ENCODE peak calls at places on chromosomes 12 and 14, in eight cellular contexts. B, N, P, L, M, G, I and O are unnamed samples. For H3K36me3, the result is how much of the 10 kb centered on the place peaks cover.

GRCh38 chr12:106585862-106586534 is 3.2 kb downstream of the RFX4 start:
- DNase-seq in B (no peak), N (no peak), P (no peak), L (no peak), M (no peak), G (peak), I (no peak), O (no peak)

GRCh38 chr12:49476091-49476490 is 62.7 kb upstream of the KCNH3 start:
- DNase-seq in B (no peak), N (no peak), P (no peak), L (no peak), M (no peak), G (no peak), I (no peak), O (no peak)

GRCh38 chr14:100383727-100384158 is 60.6 kb downstream of the SLC25A47 start:
- DNase-seq in B (peak), N (peak), P (peak), L (peak), M (peak), G (peak), I (peak), O (peak)

GRCh38 chr12:6347367-6348338 is 5.8 kb upstream of the TNFRSF1A start:
- DNase-seq in B (peak), N (peak), P (peak), L (no peak), M (peak), G (no peak), I (peak), O (peak)

GRCh38 chr12:87368259-87368658 is 660.9 kb downstream of the C12orf50 start:
- DNase-seq in B (no peak), N (no peak), P (no peak), L (no peak), M (no peak), G (no peak), I (no peak), O (no peak)

GRCh38 chr12:5328669-5329068 is 103.2 kb upstream of the NTF3 start:
- DNase-seq in B (no peak), N (no peak), P (no peak), L (no peak), M (no peak), G (no peak), I (no peak), O (no peak)

GRCh38 chr14:61247935-61248334 is 33.2 kb downstream of the TMEM30B start:
- DNase-seq in B (no peak), N (no peak), P (no peak), L (peak), M (no peak), G (no peak), I (peak), O (no peak)

GRCh38 chr12:17528394-17528793 is 561.6 kb downstream of the RERGL start:
- DNase-seq in B (no peak), N (no peak), P (no peak), L (no peak), M (no peak), G (no peak), I (no peak), O (no peak)

GRCh38 chr14:69569859-69570258 is 4.8 kb downstream of the CCDC177 start:
- DNase-seq in B (no peak), N (no peak), P (no peak), L (no peak), M (no peak), G (no peak), I (no peak), O (no peak)

GRCh38 chr14:20873370-20874177 is 17.6 kb upstream of the RNASE3 start:
- DNase-seq in B (peak), N (peak), P (peak), L (peak), M (peak), G (peak), I (peak), O (peak)

GRCh38 chr12:48189331-48190125 is 6.1 kb downstream of the CCDC184 start:
- DNase-seq in B (peak), N (no peak), P (peak), L (peak), M (peak), G (peak), I (peak), O (peak)

GRCh38 chr14:91484186-91484585 is 25.9 kb downstream of the PPP4R3A start:
- DNase-seq in B (no peak), N (no peak), P (no peak), L (no peak), M (no peak), G (no peak), I (no peak), O (no peak)

GRCh38 chr12:132955094-132955932 is 793 bp downstream of the ZNF605 start:
- DNase-seq in B (peak), N (peak), P (peak), L (peak), M (peak), G (peak), I (peak), O (peak)

GRCh38 chr12:115944851-115945496 is 332.5 kb downstream of the MED13L start:
- DNase-seq in B (no peak), N (peak), P (peak), L (no peak), M (no peak), G (no peak), I (no peak), O (no peak)

GRCh38 chr14:30349515-30349914 is 209.4 kb upstream of the G2E3 start:
- DNase-seq in B (no peak), N (no peak), P (no peak), L (no peak), M (no peak), G (peak), I (no peak), O (no peak)

GRCh38 chr12:119180380-119181040 is 1.8 kb downstream of the HSPB8 start:
- DNase-seq in B (peak), N (no peak), P (no peak), L (peak), M (peak), G (peak), I (peak), O (no peak)

GRCh38 chr14:100994082-100994481 is 90.6 kb upstream of the RTL1 start:
- DNase-seq in B (no peak), N (no peak), P (no peak), L (peak), M (no peak), G (no peak), I (peak), O (no peak)

GRCh38 chr12:93824514-93825500 is 147.6 kb downstream of the CRADD start:
- DNase-seq in B (no peak), N (no peak), P (no peak), L (peak), M (no peak), G (peak), I (peak), O (no peak)

GRCh38 chr12:89544730-89545184 is 18.9 kb upstream of the POC1B start:
- DNase-seq in B (peak), N (peak), P (peak), L (peak), M (peak), G (peak), I (no peak), O (peak)

GRCh38 chr14:53571990-53572389 is 384.6 kb downstream of the BMP4 start:
- DNase-seq in B (peak), N (no peak), P (no peak), L (no peak), M (no peak), G (peak), I (peak), O (no peak)

GRCh38 chr12:94938583-94938982 is 64.9 kb downstream of the NDUFA12 start:
- DNase-seq in B (no peak), N (no peak), P (no peak), L (no peak), M (no peak), G (no peak), I (no peak), O (no peak)

GRCh38 chr12:104750061-104750460 is 208.0 kb downstream of the SLC41A2 start:
- DNase-seq in B (no peak), N (no peak), P (no peak), L (peak), M (no peak), G (no peak), I (peak), O (no peak)

DNA sequence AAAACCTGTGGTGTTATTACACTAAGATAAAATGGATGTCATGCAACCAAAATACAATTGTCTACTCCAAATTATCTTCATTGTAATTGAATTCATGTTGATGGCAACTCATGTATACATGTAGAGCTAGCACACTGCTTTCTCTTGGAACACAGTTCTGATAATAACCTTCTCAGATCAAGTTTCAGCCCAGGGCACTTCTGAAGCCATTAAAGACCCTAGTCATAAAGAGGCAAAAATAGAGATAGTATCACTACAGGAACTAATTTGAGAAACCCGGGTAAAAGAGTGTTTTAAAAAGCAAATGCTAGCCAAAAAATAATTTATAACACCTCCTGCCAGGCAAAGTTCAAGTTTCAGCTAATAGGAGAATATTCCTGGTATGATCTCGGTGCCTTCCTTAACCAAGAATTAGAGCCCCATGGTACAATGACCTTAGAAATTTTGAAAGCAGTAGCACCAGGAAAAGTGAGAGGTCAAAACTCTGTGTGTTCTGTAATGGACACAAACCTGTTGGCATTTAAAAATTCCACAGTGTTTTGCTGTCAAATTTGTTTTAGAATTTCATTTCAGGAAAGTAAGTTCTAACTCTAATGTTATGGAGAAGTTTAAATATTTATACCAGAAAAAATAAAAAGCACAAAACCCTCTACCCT is 105.0 kb upstream of the FRMD6 start:
- DNase-seq in B (no peak), N (no peak), P (no peak), L (no peak), M (no peak), G (peak), I (no peak), O (no peak)
- H3K27ac ChIP-seq in B (peak), N (peak), P (no peak), L (peak), M (peak), G (peak), I (peak), O (peak)

GRCh38 chr12:53461059-53461458 is 9.2 kb downstream of the PCBP2 start:
- DNase-seq in B (no peak), N (no peak), P (no peak), L (no peak), M (no peak), G (peak), I (no peak), O (peak)
- H3K36me3 ChIP-seq in B (under half), N (half or more), P (half or more), L (half or more), M (half or more), G (half or more), I (half or more), O (half or more)

GRCh38 chr14:106287506-106287905 is 761.1 kb downstream of the TMEM121 start:
- DNase-seq in B (no peak), N (no peak), P (no peak), L (no peak), M (no peak), G (no peak), I (no peak), O (no peak)

GRCh38 chr14:106291626-106292025 is 765.2 kb downstream of the TMEM121 start:
- DNase-seq in B (no peak), N (no peak), P (no peak), L (no peak), M (no peak), G (no peak), I (no peak), O (no peak)

DNA sequence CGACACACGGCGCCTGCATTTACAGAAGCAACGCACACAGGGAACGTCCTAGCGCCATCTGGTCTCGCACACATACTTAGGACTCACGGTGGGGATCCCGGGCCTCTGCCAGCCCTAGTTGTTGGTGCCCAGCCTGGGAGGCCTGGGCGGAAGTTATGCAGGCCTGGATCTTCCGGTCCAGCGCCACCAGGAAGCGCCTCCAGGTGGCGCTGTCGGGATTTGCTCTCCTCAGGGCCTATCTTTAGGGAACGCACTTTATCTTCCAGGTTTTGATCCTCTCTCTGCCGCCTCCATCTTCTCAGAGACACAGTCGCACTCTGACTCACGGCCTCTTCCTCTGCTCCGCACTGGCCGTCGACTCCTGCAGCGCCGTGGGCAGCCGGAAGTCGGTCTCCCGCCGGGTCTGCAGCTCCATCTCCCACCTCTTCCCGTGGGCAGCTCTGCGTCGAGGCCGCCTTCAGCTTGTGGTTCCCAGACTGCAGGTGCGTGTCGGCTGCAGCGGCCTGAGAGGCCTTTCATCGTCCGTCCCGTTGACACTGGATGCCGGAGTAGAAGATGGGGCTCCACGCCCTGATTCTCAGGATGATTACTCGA is 760.4 kb downstream of the TMEM121 start:
- DNase-seq in B (no peak), N (no peak), P (no peak), L (no peak), M (no peak), G (no peak), I (no peak), O (no peak)
- TF ChIP-seq CTCF in B (no peak), N (no peak), P (no peak), L (peak), M (no peak), G (no peak), I (no peak), O (no peak)

GRCh38 chr12:25957898-25958253 is 606 bp upstream of the RASSF8 start:
- DNase-seq in B (peak), N (no peak), P (no peak), L (peak), M (no peak), G (no peak), I (peak), O (no peak)
- H3K27ac ChIP-seq in B (peak), N (peak), P (peak), L (peak), M (peak), G (peak), I (peak), O (peak)

DNA sequence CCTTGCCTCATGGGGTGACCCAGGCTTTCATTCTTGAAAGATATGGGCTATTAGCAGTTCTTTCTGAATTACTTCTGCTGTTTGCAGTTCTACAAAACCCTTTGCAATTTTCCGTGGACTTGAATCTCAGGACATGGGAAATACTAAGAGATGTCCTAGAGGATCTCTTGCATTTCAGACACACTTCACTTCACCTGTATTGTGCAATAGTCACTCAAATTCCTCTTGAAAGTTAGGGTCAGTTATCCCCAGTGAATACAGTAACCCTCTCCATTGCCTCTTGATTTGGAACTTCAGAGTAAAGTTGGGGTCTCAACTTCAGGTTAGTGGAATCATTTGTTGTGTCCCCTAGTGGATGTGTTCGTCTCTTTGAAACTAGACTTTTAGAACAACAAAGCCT is 31.8 kb downstream of the YLPM1 start:
- DNase-seq in B (no peak), N (no peak), P (no peak), L (no peak), M (no peak), G (no peak), I (no peak), O (no peak)
- H3K36me3 ChIP-seq in B (under half), N (under half), P (under half), L (under half), M (under half), G (under half), I (under half), O (under half)

GRCh38 chr12:45816652-45817051 is 87.1 kb downstream of the ARID2 start:
- DNase-seq in B (no peak), N (no peak), P (no peak), L (no peak), M (no peak), G (no peak), I (no peak), O (no peak)
- TF ChIP-seq CTCF in B (no peak), N (no peak), P (no peak), L (no peak), M (no peak), G (no peak), I (no peak), O (no peak)

DNA sequence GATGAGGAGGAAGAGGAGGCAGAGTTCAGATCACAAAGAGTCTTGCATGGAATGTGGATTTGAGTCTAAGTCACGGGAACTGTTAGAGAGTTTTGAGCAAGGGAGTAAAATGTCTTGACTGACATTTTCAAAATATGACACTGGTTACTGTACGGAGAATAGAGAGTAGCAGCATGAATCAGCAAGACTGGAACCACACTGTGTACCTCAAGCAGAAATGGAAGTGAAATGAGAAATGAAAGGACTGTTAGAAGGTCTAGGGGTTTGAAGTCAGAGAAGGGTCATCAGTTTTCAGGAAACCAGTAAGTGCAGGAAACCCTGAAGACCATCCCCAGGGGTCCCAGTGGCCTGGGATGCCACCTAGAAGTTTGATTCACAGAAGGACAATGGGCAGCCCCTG is 236.3 kb downstream of the GALC start:
- DNase-seq in B (no peak), N (no peak), P (no peak), L (no peak), M (no peak), G (no peak), I (no peak), O (no peak)
- H3K27ac ChIP-seq in B (no peak), N (no peak), P (no peak), L (no peak), M (no peak), G (no peak), I (no peak), O (no peak)